ENCODE peak calls at places on chromosomes 13 and 19, in five cellular contexts. One of them, this sample, is unnamed. For H3K36me3 and H3K4me1, the result is how much of the 10 kb centered on the place peaks cover.

GRCh38 chr13:81197483-81197882 is 856.6 kb upstream of the SPRY2 start:
- DNase-seq in breast epithelium: no peak
- DNase-seq in lower lobe of right lung: no peak
- DNase-seq in mucosa of descending colon: no peak
- DNase-seq in HCT116: no peak
- DNase-seq in this sample: no peak

GRCh38 chr13:21443171-21443570 is 15.9 kb downstream of the ZDHHC20 start:
- DNase-seq in breast epithelium: no peak
- DNase-seq in lower lobe of right lung: no peak
- DNase-seq in mucosa of descending colon: no peak
- DNase-seq in HCT116: no peak
- DNase-seq in this sample: no peak

GRCh38 chr13:69389899-69390298 is 717.7 kb upstream of the ATXN8OS start:
- DNase-seq in breast epithelium: no peak
- DNase-seq in lower lobe of right lung: no peak
- DNase-seq in mucosa of descending colon: no peak
- DNase-seq in HCT116: no peak
- DNase-seq in this sample: no peak

GRCh38 chr19:7970716-7971448 is 27.4 kb upstream of the TIMM44 start:
- DNase-seq in breast epithelium: no peak
- DNase-seq in lower lobe of right lung: peak
- DNase-seq in mucosa of descending colon: peak
- DNase-seq in HCT116: peak
- DNase-seq in this sample: no peak

GRCh38 chr13:44764334-44764733 is 188.2 kb upstream of the TSC22D1 start:
- DNase-seq in breast epithelium: no peak
- DNase-seq in lower lobe of right lung: no peak
- DNase-seq in mucosa of descending colon: peak
- DNase-seq in HCT116: no peak
- DNase-seq in this sample: no peak

GRCh38 chr19:43553656-43554055 is 20.7 kb downstream of the ZNF575 start:
- DNase-seq in breast epithelium: no peak
- DNase-seq in lower lobe of right lung: no peak
- DNase-seq in mucosa of descending colon: no peak
- DNase-seq in HCT116: no peak
- DNase-seq in this sample: no peak

GRCh38 chr19:47110521-47111080 is 3.0 kb downstream of the ZC3H4 start:
- DNase-seq in breast epithelium: no peak
- DNase-seq in lower lobe of right lung: no peak
- DNase-seq in mucosa of descending colon: peak
- DNase-seq in HCT116: no peak
- DNase-seq in this sample: no peak

GRCh38 chr13:48291730-48292129 is 11.8 kb upstream of the RB1 start:
- DNase-seq in breast epithelium: no peak
- DNase-seq in lower lobe of right lung: no peak
- DNase-seq in mucosa of descending colon: no peak
- DNase-seq in HCT116: no peak
- DNase-seq in this sample: no peak

GRCh38 chr19:38918526-38918925 is 6.5 kb upstream of the CCER2 start:
- DNase-seq in breast epithelium: no peak
- DNase-seq in lower lobe of right lung: no peak
- DNase-seq in mucosa of descending colon: no peak
- DNase-seq in HCT116: no peak
- DNase-seq in this sample: no peak

GRCh38 chr19:55559684-55560083 is 14.3 kb upstream of the SBK3 start:
- DNase-seq in breast epithelium: no peak
- DNase-seq in lower lobe of right lung: no peak
- DNase-seq in mucosa of descending colon: peak
- DNase-seq in HCT116: no peak
- DNase-seq in this sample: no peak

GRCh38 chr19:39082167-39082566 is 2.0 kb upstream of the ACP7 start:
- DNase-seq in breast epithelium: no peak
- DNase-seq in lower lobe of right lung: no peak
- DNase-seq in mucosa of descending colon: no peak
- DNase-seq in HCT116: no peak
- DNase-seq in this sample: no peak

GRCh38 chr13:64591981-64592380 is 2638.2 kb downstream of the PCDH9 start:
- DNase-seq in breast epithelium: no peak
- DNase-seq in lower lobe of right lung: no peak
- DNase-seq in mucosa of descending colon: no peak
- DNase-seq in HCT116: no peak
- DNase-seq in this sample: no peak

GRCh38 chr19:50906217-50906616 is 5.0 kb downstream of the KLK4 start:
- DNase-seq in breast epithelium: no peak
- DNase-seq in lower lobe of right lung: no peak
- DNase-seq in mucosa of descending colon: no peak
- DNase-seq in HCT116: no peak
- DNase-seq in this sample: no peak

GRCh38 chr19:33176670-33177416 is 17.3 kb upstream of the LRP3 start:
- DNase-seq in breast epithelium: peak
- DNase-seq in lower lobe of right lung: peak
- DNase-seq in mucosa of descending colon: peak
- DNase-seq in HCT116: peak
- DNase-seq in this sample: peak
- TF ChIP-seq CTCF in breast epithelium: no peak
- TF ChIP-seq CTCF in lower lobe of right lung: peak
- TF ChIP-seq CTCF in mucosa of descending colon: no peak
- TF ChIP-seq CTCF in HCT116: no peak
- TF ChIP-seq CTCF in this sample: peak

GRCh38 chr19:16506961-16507360 is 10.8 kb downstream of the C19orf44 start:
- DNase-seq in breast epithelium: no peak
- DNase-seq in lower lobe of right lung: no peak
- DNase-seq in mucosa of descending colon: no peak
- DNase-seq in HCT116: no peak
- DNase-seq in this sample: no peak

GRCh38 chr19:16504271-16504670 is 8.1 kb downstream of the C19orf44 start:
- DNase-seq in breast epithelium: no peak
- DNase-seq in lower lobe of right lung: no peak
- DNase-seq in mucosa of descending colon: no peak
- DNase-seq in HCT116: no peak
- DNase-seq in this sample: no peak

GRCh38 chr19:16508546-16508945 is 12.4 kb downstream of the C19orf44 start:
- DNase-seq in breast epithelium: no peak
- DNase-seq in lower lobe of right lung: no peak
- DNase-seq in mucosa of descending colon: no peak
- DNase-seq in HCT116: no peak
- DNase-seq in this sample: no peak

GRCh38 chr19:16514383-16515019 is 18.3 kb downstream of the C19orf44 start:
- DNase-seq in breast epithelium: no peak
- DNase-seq in lower lobe of right lung: no peak
- DNase-seq in mucosa of descending colon: no peak
- DNase-seq in HCT116: no peak
- DNase-seq in this sample: no peak

GRCh38 chr19:16509141-16510061 is 13.2 kb downstream of the C19orf44 start:
- DNase-seq in breast epithelium: no peak
- DNase-seq in lower lobe of right lung: no peak
- DNase-seq in mucosa of descending colon: no peak
- DNase-seq in HCT116: no peak
- DNase-seq in this sample: no peak
- H3K36me3 ChIP-seq in breast epithelium: under half
- H3K36me3 ChIP-seq in lower lobe of right lung: half or more
- H3K36me3 ChIP-seq in mucosa of descending colon: under half
- H3K36me3 ChIP-seq in HCT116: under half
- H3K36me3 ChIP-seq in this sample: under half

GRCh38 chr19:5637971-5638370 is 15.1 kb downstream of the SAFB start:
- DNase-seq in breast epithelium: no peak
- DNase-seq in lower lobe of right lung: no peak
- DNase-seq in mucosa of descending colon: no peak
- DNase-seq in HCT116: no peak
- DNase-seq in this sample: no peak
- H3K4me1 ChIP-seq in breast epithelium: under half
- H3K4me1 ChIP-seq in lower lobe of right lung: under half
- H3K4me1 ChIP-seq in mucosa of descending colon: under half
- H3K4me1 ChIP-seq in HCT116: under half
- H3K4me1 ChIP-seq in this sample: under half

DNA sequence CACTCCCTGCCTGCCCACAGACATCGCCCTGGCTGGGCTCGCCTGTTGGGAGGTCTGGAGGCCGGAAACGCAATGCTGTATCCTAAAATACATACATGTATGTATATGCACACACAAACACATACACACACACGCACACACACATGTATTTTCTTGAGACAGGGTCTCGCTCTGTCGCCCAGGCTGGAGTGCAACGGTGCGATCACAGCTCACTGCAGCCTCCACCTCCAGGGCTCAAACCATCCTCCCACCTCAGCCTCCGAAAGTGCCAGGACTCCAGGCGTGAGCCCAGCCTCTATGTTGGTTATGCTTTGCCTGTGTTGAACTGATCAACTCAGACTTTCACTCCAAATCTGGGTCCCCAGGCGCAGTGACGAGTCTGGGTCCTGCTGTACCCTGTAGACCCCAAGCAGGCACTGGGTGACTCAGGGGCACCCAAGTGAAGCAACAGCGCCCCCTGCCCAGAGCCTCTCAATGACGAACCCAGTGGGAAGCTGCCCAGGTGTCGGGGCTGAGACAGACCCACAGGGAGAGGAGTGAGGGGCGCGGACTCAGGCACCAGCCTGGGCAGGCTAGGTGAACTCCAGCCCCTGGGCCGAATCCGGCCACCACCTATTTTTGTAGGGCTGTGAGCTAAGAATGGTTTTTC is 27.4 kb upstream of the CACTIN start:
- DNase-seq in breast epithelium: no peak
- DNase-seq in lower lobe of right lung: no peak
- DNase-seq in mucosa of descending colon: no peak
- DNase-seq in HCT116: no peak
- DNase-seq in this sample: no peak
- TF ChIP-seq CTCF in breast epithelium: no peak
- TF ChIP-seq CTCF in lower lobe of right lung: no peak
- TF ChIP-seq CTCF in mucosa of descending colon: no peak
- TF ChIP-seq CTCF in HCT116: peak
- TF ChIP-seq CTCF in this sample: no peak

This sample was measured in thoracic aorta.